ENCODE peak calls at places on chromosomes 11 and 22, in seven cellular contexts. R, J, Y, V, Z, C and A are unnamed samples.

GRCh38 chr11:33567004-33567403 is 133.6 kb downstream of the C11orf91 start:
- DNase-seq in R (no peak), J (no peak), Y (no peak), V (no peak), Z (no peak), C (no peak), A (no peak)

GRCh38 chr11:35794850-35795249 is 132.3 kb downstream of the TRIM44 start:
- DNase-seq in R (no peak), J (no peak), Y (no peak), V (no peak), Z (no peak), C (no peak), A (no peak)

GRCh38 chr11:125022551-125022950 is 40.6 kb upstream of the SLC37A2 start:
- DNase-seq in R (no peak), J (no peak), Y (no peak), V (no peak), Z (no peak), C (no peak), A (no peak)

GRCh38 chr22:26565889-26566288 is 24.0 kb downstream of the TPST2 start:
- DNase-seq in R (no peak), J (no peak), Y (no peak), V (no peak), Z (no peak), C (no peak), A (no peak)

GRCh38 chr11:133952199-133953190 is 4.3 kb downstream of the IGSF9B start:
- DNase-seq in R (no peak), J (no peak), Y (no peak), V (peak), Z (no peak), C (no peak), A (no peak)

GRCh38 chr22:45837507-45837906 is 139.5 kb downstream of the WNT7B start:
- DNase-seq in R (no peak), J (no peak), Y (no peak), V (no peak), Z (no peak), C (no peak), A (no peak)

GRCh38 chr11:61011239-61011870 is 39.9 kb downstream of the CD6 start:
- DNase-seq in R (peak), J (no peak), Y (no peak), V (no peak), Z (no peak), C (no peak), A (no peak)

GRCh38 chr11:122038543-122038942 is 77.5 kb downstream of the BLID start:
- DNase-seq in R (peak), J (no peak), Y (no peak), V (no peak), Z (no peak), C (peak), A (no peak)

GRCh38 chr11:59776210-59777066 is 21.3 kb downstream of the STX3 start:
- DNase-seq in R (no peak), J (no peak), Y (no peak), V (peak), Z (no peak), C (no peak), A (no peak)

GRCh38 chr22:25840883-25841282 is 98.9 kb downstream of the MYO18B start:
- DNase-seq in R (no peak), J (no peak), Y (no peak), V (no peak), Z (no peak), C (no peak), A (no peak)

GRCh38 chr11:132032555-132032954 is 662.1 kb downstream of the NTM start:
- DNase-seq in R (no peak), J (no peak), Y (no peak), V (no peak), Z (no peak), C (no peak), A (no peak)

GRCh38 chr22:25081409-25081824 is 118.2 kb upstream of the CRYBB3 start:
- DNase-seq in R (no peak), J (no peak), Y (no peak), V (peak), Z (no peak), C (peak), A (no peak)

GRCh38 chr22:50090141-50090714 is 422 bp downstream of the MOV10L1 start:
- DNase-seq in R (no peak), J (no peak), Y (no peak), V (no peak), Z (no peak), C (no peak), A (no peak)

GRCh38 chr11:132551011-132551410 is 981.3 kb downstream of the OPCML start:
- DNase-seq in R (no peak), J (no peak), Y (no peak), V (no peak), Z (no peak), C (no peak), A (no peak)

GRCh38 chr11:2517386-2518064 is 72.7 kb downstream of the KCNQ1 start:
- DNase-seq in R (no peak), J (no peak), Y (no peak), V (no peak), Z (no peak), C (no peak), A (no peak)

GRCh38 chr11:123977731-123978347 is at the start of gene OR10S1:
- DNase-seq in R (no peak), J (no peak), Y (no peak), V (no peak), Z (no peak), C (no peak), A (no peak)

GRCh38 chr22:33806191-33806590 is 114.1 kb downstream of the LARGE1 start:
- DNase-seq in R (no peak), J (peak), Y (no peak), V (no peak), Z (no peak), C (no peak), A (peak)

GRCh38 chr11:133157180-133157579 is 375.1 kb downstream of the OPCML start:
- DNase-seq in R (peak), J (no peak), Y (no peak), V (no peak), Z (no peak), C (no peak), A (no peak)

GRCh38 chr11:8258771-8259170 is 4.9 kb downstream of the LMO1 start:
- DNase-seq in R (no peak), J (no peak), Y (no peak), V (no peak), Z (no peak), C (no peak), A (no peak)

GRCh38 chr11:122617297-122617696 is 38.2 kb upstream of the UBASH3B start:
- DNase-seq in R (no peak), J (no peak), Y (no peak), V (no peak), Z (no peak), C (no peak), A (no peak)

GRCh38 chr11:78684377-78684776 is 109.7 kb upstream of the NARS2 start:
- DNase-seq in R (peak), J (no peak), Y (no peak), V (no peak), Z (no peak), C (no peak), A (no peak)

GRCh38 chr11:16347928-16348685 is 8.2 kb downstream of the SOX6 start:
- DNase-seq in R (no peak), J (no peak), Y (no peak), V (no peak), Z (no peak), C (no peak), A (no peak)

GRCh38 chr22:28017859-28018258 is 98.8 kb upstream of the PITPNB start:
- DNase-seq in R (no peak), J (no peak), Y (no peak), V (no peak), Z (no peak), C (no peak), A (no peak)